ENCODE peak calls at places on chromosomes 7 and 10, in nine cellular contexts. One of them, this sample, is unnamed.

GRCh38 chr7:93717217-93717900 is 142.8 kb upstream of the CALCR start:
- DNase-seq in fibroblast of mammary gland: peak
- DNase-seq in H1: no peak
- DNase-seq in AG10803: peak
- DNase-seq in transverse colon: no peak
- DNase-seq in fibroblast of lung: peak
- DNase-seq in CD8-positive, alpha-beta T cell: no peak
- DNase-seq in spleen: no peak
- DNase-seq in NB4: no peak
- DNase-seq in this sample: peak

GRCh38 chr10:128868481-128868880 is 598.6 kb upstream of the MGMT start:
- DNase-seq in fibroblast of mammary gland: no peak
- DNase-seq in H1: no peak
- DNase-seq in AG10803: no peak
- DNase-seq in transverse colon: no peak
- DNase-seq in fibroblast of lung: no peak
- DNase-seq in CD8-positive, alpha-beta T cell: no peak
- DNase-seq in spleen: no peak
- DNase-seq in NB4: no peak
- DNase-seq in this sample: no peak

GRCh38 chr7:71637578-71637977 is 505.6 kb downstream of the GALNT17 start:
- DNase-seq in fibroblast of mammary gland: peak
- DNase-seq in H1: no peak
- DNase-seq in AG10803: peak
- DNase-seq in transverse colon: no peak
- DNase-seq in fibroblast of lung: peak
- DNase-seq in CD8-positive, alpha-beta T cell: no peak
- DNase-seq in spleen: no peak
- DNase-seq in NB4: no peak
- DNase-seq in this sample: no peak

GRCh38 chr7:64887756-64888508 is 15.1 kb upstream of the ZNF273 start:
- DNase-seq in fibroblast of mammary gland: no peak
- DNase-seq in H1: peak
- DNase-seq in AG10803: no peak
- DNase-seq in transverse colon: peak
- DNase-seq in fibroblast of lung: no peak
- DNase-seq in CD8-positive, alpha-beta T cell: peak
- DNase-seq in spleen: no peak
- DNase-seq in NB4: peak
- DNase-seq in this sample: no peak

GRCh38 chr7:112286294-112287086 is 80.0 kb downstream of the ZNF277 start:
- DNase-seq in fibroblast of mammary gland: no peak
- DNase-seq in H1: no peak
- DNase-seq in AG10803: no peak
- DNase-seq in transverse colon: no peak
- DNase-seq in fibroblast of lung: no peak
- DNase-seq in CD8-positive, alpha-beta T cell: no peak
- DNase-seq in spleen: no peak
- DNase-seq in NB4: no peak
- DNase-seq in this sample: no peak

GRCh38 chr7:96075510-96076349 is 246.2 kb downstream of the SLC25A13 start:
- DNase-seq in fibroblast of mammary gland: peak
- DNase-seq in H1: no peak
- DNase-seq in AG10803: peak
- DNase-seq in transverse colon: peak
- DNase-seq in fibroblast of lung: peak
- DNase-seq in CD8-positive, alpha-beta T cell: peak
- DNase-seq in spleen: peak
- DNase-seq in NB4: peak
- DNase-seq in this sample: peak

GRCh38 chr7:127765150-127765549 is 113.2 kb downstream of the SND1 start:
- DNase-seq in fibroblast of mammary gland: no peak
- DNase-seq in H1: no peak
- DNase-seq in AG10803: no peak
- DNase-seq in transverse colon: no peak
- DNase-seq in fibroblast of lung: no peak
- DNase-seq in CD8-positive, alpha-beta T cell: no peak
- DNase-seq in spleen: no peak
- DNase-seq in NB4: no peak
- DNase-seq in this sample: no peak

GRCh38 chr10:12564173-12564572 is 214.8 kb downstream of the CAMK1D start:
- DNase-seq in fibroblast of mammary gland: peak
- DNase-seq in H1: no peak
- DNase-seq in AG10803: no peak
- DNase-seq in transverse colon: no peak
- DNase-seq in fibroblast of lung: peak
- DNase-seq in CD8-positive, alpha-beta T cell: no peak
- DNase-seq in spleen: no peak
- DNase-seq in NB4: no peak
- DNase-seq in this sample: peak

GRCh38 chr7:45146531-45147379 is 10.8 kb upstream of the RAMP3 start:
- DNase-seq in fibroblast of mammary gland: no peak
- DNase-seq in H1: no peak
- DNase-seq in AG10803: no peak
- DNase-seq in transverse colon: no peak
- DNase-seq in fibroblast of lung: no peak
- DNase-seq in CD8-positive, alpha-beta T cell: no peak
- DNase-seq in spleen: peak
- DNase-seq in NB4: peak
- DNase-seq in this sample: no peak

GRCh38 chr7:128911441-128912031 is 1.0 kb upstream of the KCP start:
- DNase-seq in fibroblast of mammary gland: no peak
- DNase-seq in H1: no peak
- DNase-seq in AG10803: no peak
- DNase-seq in transverse colon: peak
- DNase-seq in fibroblast of lung: no peak
- DNase-seq in CD8-positive, alpha-beta T cell: no peak
- DNase-seq in spleen: peak
- DNase-seq in NB4: peak
- DNase-seq in this sample: no peak

GRCh38 chr10:19563424-19564141 is 252.6 kb upstream of the PLXDC2 start:
- DNase-seq in fibroblast of mammary gland: no peak
- DNase-seq in H1: no peak
- DNase-seq in AG10803: no peak
- DNase-seq in transverse colon: no peak
- DNase-seq in fibroblast of lung: no peak
- DNase-seq in CD8-positive, alpha-beta T cell: no peak
- DNase-seq in spleen: no peak
- DNase-seq in NB4: no peak
- DNase-seq in this sample: no peak

GRCh38 chr10:95571390-95571789 is 10.2 kb upstream of the SORBS1 start:
- DNase-seq in fibroblast of mammary gland: no peak
- DNase-seq in H1: no peak
- DNase-seq in AG10803: no peak
- DNase-seq in transverse colon: no peak
- DNase-seq in fibroblast of lung: no peak
- DNase-seq in CD8-positive, alpha-beta T cell: no peak
- DNase-seq in spleen: no peak
- DNase-seq in NB4: no peak
- DNase-seq in this sample: no peak
- H3K4me3 ChIP-seq in fibroblast of mammary gland: no peak
- H3K4me3 ChIP-seq in H1: no peak
- H3K4me3 ChIP-seq in AG10803: no peak
- H3K4me3 ChIP-seq in transverse colon: no peak
- H3K4me3 ChIP-seq in fibroblast of lung: no peak
- H3K4me3 ChIP-seq in CD8-positive, alpha-beta T cell: no peak
- H3K4me3 ChIP-seq in spleen: no peak
- H3K4me3 ChIP-seq in NB4: no peak
- H3K4me3 ChIP-seq in this sample: no peak

DNA sequence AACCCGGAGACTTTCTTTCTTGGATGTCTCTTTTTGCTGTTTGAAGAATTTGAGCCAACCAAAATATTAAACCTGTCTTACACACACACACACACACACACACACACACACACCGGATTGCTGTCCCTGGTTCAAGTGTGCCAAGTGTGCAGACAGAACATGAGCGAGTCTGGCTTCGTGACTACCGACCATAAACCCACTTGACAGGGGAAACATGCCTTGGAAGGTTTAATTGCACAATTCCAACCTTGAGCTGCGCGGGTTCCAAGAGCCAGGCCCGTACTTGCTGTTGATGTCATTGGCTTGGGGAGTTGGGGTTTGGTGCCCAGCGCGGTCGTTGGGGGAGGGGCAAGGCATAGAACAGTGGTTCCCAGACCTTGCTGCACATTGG is 1.7 kb downstream of the EGFR start:
- DNase-seq in fibroblast of mammary gland: peak
- DNase-seq in H1: no peak
- DNase-seq in AG10803: peak
- DNase-seq in transverse colon: peak
- DNase-seq in fibroblast of lung: peak
- DNase-seq in CD8-positive, alpha-beta T cell: no peak
- DNase-seq in spleen: no peak
- DNase-seq in NB4: no peak
- DNase-seq in this sample: peak
- TF ChIP-seq CTCF in fibroblast of mammary gland: no peak
- TF ChIP-seq CTCF in H1: no peak
- TF ChIP-seq CTCF in AG10803: no peak
- TF ChIP-seq CTCF in transverse colon: no peak
- TF ChIP-seq CTCF in fibroblast of lung: no peak
- TF ChIP-seq CTCF in CD8-positive, alpha-beta T cell: no peak
- TF ChIP-seq CTCF in spleen: no peak
- TF ChIP-seq CTCF in NB4: no peak
- TF ChIP-seq CTCF in this sample: no peak

DNA sequence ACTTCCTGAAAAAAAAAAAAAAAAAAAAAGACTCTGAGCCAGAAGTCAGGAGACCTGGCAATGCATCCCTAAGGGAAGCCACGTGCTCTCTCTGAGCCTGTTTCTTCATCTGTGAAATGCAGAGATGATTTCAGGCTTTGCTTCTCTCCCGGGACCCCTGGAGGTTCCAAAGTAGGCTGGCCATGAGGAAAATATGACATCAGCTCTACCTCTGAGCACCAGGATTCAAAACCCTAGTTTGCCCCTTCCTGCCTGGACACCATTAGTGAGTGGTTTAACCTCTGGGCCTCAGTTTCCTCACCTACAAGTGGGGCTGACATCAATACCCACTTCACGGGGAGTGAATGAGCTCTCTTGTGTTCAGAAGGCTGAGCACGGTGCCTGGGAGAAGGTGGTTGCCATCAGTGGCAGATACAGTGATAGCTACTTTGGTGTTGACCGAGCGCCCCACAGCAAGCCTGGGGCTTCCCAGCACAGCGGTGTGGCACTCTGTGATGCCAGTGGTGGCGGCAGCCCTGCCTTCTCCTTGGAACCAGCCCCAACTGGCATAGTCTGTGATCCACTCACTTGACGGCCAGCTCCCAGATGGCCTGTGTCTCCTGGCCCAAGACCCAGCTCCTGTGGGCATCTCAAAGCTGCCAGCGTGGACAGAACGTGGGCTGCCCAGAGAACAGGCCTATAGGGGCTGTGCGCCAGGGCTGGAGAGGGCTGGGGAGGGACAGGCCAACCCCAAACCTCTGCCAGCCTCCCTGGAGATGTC is 153.1 kb upstream of the UNC5B start:
- DNase-seq in fibroblast of mammary gland: peak
- DNase-seq in H1: no peak
- DNase-seq in AG10803: no peak
- DNase-seq in transverse colon: no peak
- DNase-seq in fibroblast of lung: no peak
- DNase-seq in CD8-positive, alpha-beta T cell: no peak
- DNase-seq in spleen: no peak
- DNase-seq in NB4: no peak
- DNase-seq in this sample: no peak
- H3K4me3 ChIP-seq in fibroblast of mammary gland: no peak
- H3K4me3 ChIP-seq in H1: no peak
- H3K4me3 ChIP-seq in AG10803: no peak
- H3K4me3 ChIP-seq in transverse colon: no peak
- H3K4me3 ChIP-seq in fibroblast of lung: no peak
- H3K4me3 ChIP-seq in CD8-positive, alpha-beta T cell: no peak
- H3K4me3 ChIP-seq in spleen: no peak
- H3K4me3 ChIP-seq in NB4: no peak
- H3K4me3 ChIP-seq in this sample: no peak

DNA sequence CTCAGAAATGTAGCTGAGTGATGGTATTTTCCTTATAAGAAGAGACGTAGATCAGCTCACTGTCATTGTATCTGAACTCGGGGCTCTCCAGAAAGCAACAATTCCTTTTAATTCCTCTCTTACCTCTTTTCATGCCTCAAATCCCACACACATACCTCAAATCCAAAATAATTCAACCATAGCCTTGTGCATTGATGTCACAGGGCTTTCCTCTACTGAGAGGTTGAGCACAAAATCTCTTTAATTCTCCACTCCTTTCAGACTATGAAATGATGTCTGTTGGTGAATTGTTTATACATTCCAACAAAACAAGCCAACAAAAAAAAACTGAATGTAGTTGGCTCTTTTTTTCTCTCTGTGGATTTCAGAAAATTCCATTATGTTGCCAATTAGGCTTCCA is 53.2 kb downstream of the BPGM start:
- DNase-seq in fibroblast of mammary gland: no peak
- DNase-seq in H1: no peak
- DNase-seq in AG10803: peak
- DNase-seq in transverse colon: no peak
- DNase-seq in fibroblast of lung: peak
- DNase-seq in CD8-positive, alpha-beta T cell: no peak
- DNase-seq in spleen: no peak
- DNase-seq in NB4: no peak
- DNase-seq in this sample: no peak
- TF ChIP-seq CTCF in fibroblast of mammary gland: no peak
- TF ChIP-seq CTCF in H1: no peak
- TF ChIP-seq CTCF in AG10803: no peak
- TF ChIP-seq CTCF in transverse colon: no peak
- TF ChIP-seq CTCF in fibroblast of lung: no peak
- TF ChIP-seq CTCF in CD8-positive, alpha-beta T cell: no peak
- TF ChIP-seq CTCF in spleen: no peak
- TF ChIP-seq CTCF in NB4: no peak
- TF ChIP-seq CTCF in this sample: no peak

GRCh38 chr10:91626936-91627335 is 5.9 kb downstream of the PPP1R3C start:
- DNase-seq in fibroblast of mammary gland: no peak
- DNase-seq in H1: no peak
- DNase-seq in AG10803: no peak
- DNase-seq in transverse colon: no peak
- DNase-seq in fibroblast of lung: no peak
- DNase-seq in CD8-positive, alpha-beta T cell: no peak
- DNase-seq in spleen: no peak
- DNase-seq in NB4: no peak
- DNase-seq in this sample: no peak

GRCh38 chr10:91627344-91628102 is 5.3 kb downstream of the PPP1R3C start:
- DNase-seq in fibroblast of mammary gland: no peak
- DNase-seq in H1: no peak
- DNase-seq in AG10803: peak
- DNase-seq in transverse colon: no peak
- DNase-seq in fibroblast of lung: no peak
- DNase-seq in CD8-positive, alpha-beta T cell: no peak
- DNase-seq in spleen: no peak
- DNase-seq in NB4: no peak
- DNase-seq in this sample: no peak

GRCh38 chr10:91632671-91633550 is at the start of gene PPP1R3C:
- DNase-seq in fibroblast of mammary gland: peak
- DNase-seq in H1: peak
- DNase-seq in AG10803: peak
- DNase-seq in transverse colon: peak
- DNase-seq in fibroblast of lung: peak
- DNase-seq in CD8-positive, alpha-beta T cell: no peak
- DNase-seq in spleen: peak
- DNase-seq in NB4: no peak
- DNase-seq in this sample: peak

GRCh38 chr10:91630592-91630991 is 2.3 kb downstream of the PPP1R3C start:
- DNase-seq in fibroblast of mammary gland: no peak
- DNase-seq in H1: no peak
- DNase-seq in AG10803: no peak
- DNase-seq in transverse colon: no peak
- DNase-seq in fibroblast of lung: no peak
- DNase-seq in CD8-positive, alpha-beta T cell: no peak
- DNase-seq in spleen: no peak
- DNase-seq in NB4: no peak
- DNase-seq in this sample: no peak

GRCh38 chr10:91629715-91630549 is 2.9 kb downstream of the PPP1R3C start:
- DNase-seq in fibroblast of mammary gland: no peak
- DNase-seq in H1: no peak
- DNase-seq in AG10803: no peak
- DNase-seq in transverse colon: no peak
- DNase-seq in fibroblast of lung: no peak
- DNase-seq in CD8-positive, alpha-beta T cell: no peak
- DNase-seq in spleen: no peak
- DNase-seq in NB4: no peak
- DNase-seq in this sample: peak
- H3K4me3 ChIP-seq in fibroblast of mammary gland: no peak
- H3K4me3 ChIP-seq in H1: no peak
- H3K4me3 ChIP-seq in AG10803: peak
- H3K4me3 ChIP-seq in transverse colon: no peak
- H3K4me3 ChIP-seq in fibroblast of lung: no peak
- H3K4me3 ChIP-seq in CD8-positive, alpha-beta T cell: no peak
- H3K4me3 ChIP-seq in spleen: no peak
- H3K4me3 ChIP-seq in NB4: no peak
- H3K4me3 ChIP-seq in this sample: no peak

This sample was measured in bronchial epithelial cell.